ENCODE peak calls at places on chromosomes 3 and 15, in six cellular contexts. B is stimulated activated CD4-positive, alpha-beta T cell treated with anti-CD3 and anti-CD28 coated beads, Interleukin-4, amount 100 ng/mL, for 1 hour; W is non-pigmented ciliary epithelial cell; J is EH; D is HTR-8/SVneo; K is NAMALWA. R is an unnamed sample.

GRCh38 chr3:119352235-119352634 is 58.1 kb downstream of the ARHGAP31 start:
- DNase-seq in B (peak), W (no peak), J (peak), D (no peak), K (peak), R (no peak)

GRCh38 chr3:101876142-101876541 is 26.8 kb downstream of the NFKBIZ start:
- DNase-seq in B (no peak), W (no peak), J (no peak), D (no peak), K (no peak), R (no peak)

GRCh38 chr3:100900671-100901070 is 92.5 kb downstream of the ABI3BP start:
- DNase-seq in B (no peak), W (no peak), J (peak), D (peak), K (no peak), R (no peak)

GRCh38 chr3:150913174-150913922 is 8.1 kb upstream of the MINDY4B start:
- DNase-seq in B (no peak), W (no peak), J (no peak), D (no peak), K (peak), R (no peak)

GRCh38 chr15:68113273-68113672 is 59.2 kb downstream of the PIAS1 start:
- DNase-seq in B (no peak), W (no peak), J (peak), D (no peak), K (no peak), R (no peak)

GRCh38 chr15:68676926-68677325 is 98.1 kb downstream of the CORO2B start:
- DNase-seq in B (no peak), W (no peak), J (no peak), D (no peak), K (no peak), R (no peak)

GRCh38 chr3:2653706-2654105 is 456.5 kb downstream of the IL5RA start:
- DNase-seq in B (no peak), W (no peak), J (no peak), D (no peak), K (no peak), R (no peak)

GRCh38 chr15:85543741-85544155 is 163.3 kb downstream of the AKAP13 start:
- DNase-seq in B (peak), W (no peak), J (no peak), D (no peak), K (peak), R (no peak)

GRCh38 chr3:160707187-160707789 is 30.3 kb downstream of the ARL14 start:
- DNase-seq in B (no peak), W (peak), J (peak), D (peak), K (peak), R (peak)

GRCh38 chr3:150300376-150300775 is 107.7 kb upstream of the TSC22D2 start:
- DNase-seq in B (no peak), W (no peak), J (no peak), D (no peak), K (no peak), R (no peak)

GRCh38 chr15:50148362-50148963 is 29.4 kb upstream of the ATP8B4 start:
- DNase-seq in B (no peak), W (no peak), J (peak), D (no peak), K (peak), R (peak)

R was measured in HCT116.